ENCODE peak calls at places on chromosome 4, in six cellular contexts. One of them, this sample, is unnamed.

GRCh38 chr4:82381661-82382284 is 8.0 kb upstream of the HNRNPD start:
- DNase-seq in iris pigment epithelial cell: no peak
- DNase-seq in keratinocyte: no peak
- DNase-seq in GM23248: peak
- DNase-seq in occipital lobe: no peak
- DNase-seq in stimulated activated CD4-positive, alpha-beta T cell treated with anti-CD3 and anti-CD28 coated beads, TNF-alpha, amount 100 ng/mL, for 1 hour: no peak
- DNase-seq in this sample: no peak

GRCh38 chr4:112251044-112251632 is 19.6 kb downstream of the AP1AR start:
- DNase-seq in stimulated activated CD4-positive, alpha-beta T cell treated with anti-CD3 and anti-CD28 coated beads, TNF-alpha, amount 100 ng/mL, for 1 hour: no peak
- DNase-seq in occipital lobe: no peak
- DNase-seq in iris pigment epithelial cell: peak
- DNase-seq in keratinocyte: no peak
- DNase-seq in GM23248: peak
- DNase-seq in this sample: no peak

GRCh38 chr4:121564840-121565375 is 131.9 kb downstream of the ANXA5 start:
- DNase-seq in occipital lobe: no peak
- DNase-seq in keratinocyte: no peak
- DNase-seq in GM23248: peak
- DNase-seq in iris pigment epithelial cell: peak
- DNase-seq in stimulated activated CD4-positive, alpha-beta T cell treated with anti-CD3 and anti-CD28 coated beads, TNF-alpha, amount 100 ng/mL, for 1 hour: no peak
- DNase-seq in this sample: no peak

GRCh38 chr4:1590244-1590643 is 93.9 kb downstream of the FAM53A start:
- DNase-seq in keratinocyte: no peak
- DNase-seq in occipital lobe: no peak
- DNase-seq in stimulated activated CD4-positive, alpha-beta T cell treated with anti-CD3 and anti-CD28 coated beads, TNF-alpha, amount 100 ng/mL, for 1 hour: no peak
- DNase-seq in iris pigment epithelial cell: no peak
- DNase-seq in GM23248: no peak
- DNase-seq in this sample: peak

GRCh38 chr4:185637162-185637875 is 102.0 kb upstream of the PDLIM3 start:
- DNase-seq in stimulated activated CD4-positive, alpha-beta T cell treated with anti-CD3 and anti-CD28 coated beads, TNF-alpha, amount 100 ng/mL, for 1 hour: no peak
- DNase-seq in GM23248: no peak
- DNase-seq in keratinocyte: no peak
- DNase-seq in occipital lobe: no peak
- DNase-seq in iris pigment epithelial cell: peak
- DNase-seq in this sample: no peak

GRCh38 chr4:38663801-38664703 is at the start of gene KLF3:
- DNase-seq in iris pigment epithelial cell: peak
- DNase-seq in keratinocyte: no peak
- DNase-seq in stimulated activated CD4-positive, alpha-beta T cell treated with anti-CD3 and anti-CD28 coated beads, TNF-alpha, amount 100 ng/mL, for 1 hour: peak
- DNase-seq in GM23248: peak
- DNase-seq in occipital lobe: peak
- DNase-seq in this sample: peak

GRCh38 chr4:72970756-72971155 is 98.8 kb downstream of the COX18 start:
- DNase-seq in iris pigment epithelial cell: peak
- DNase-seq in keratinocyte: no peak
- DNase-seq in occipital lobe: no peak
- DNase-seq in GM23248: peak
- DNase-seq in stimulated activated CD4-positive, alpha-beta T cell treated with anti-CD3 and anti-CD28 coated beads, TNF-alpha, amount 100 ng/mL, for 1 hour: no peak
- DNase-seq in this sample: no peak

GRCh38 chr4:75142377-75142776 is 209.5 kb downstream of the PARM1 start:
- DNase-seq in GM23248: peak
- DNase-seq in occipital lobe: no peak
- DNase-seq in iris pigment epithelial cell: peak
- DNase-seq in stimulated activated CD4-positive, alpha-beta T cell treated with anti-CD3 and anti-CD28 coated beads, TNF-alpha, amount 100 ng/mL, for 1 hour: no peak
- DNase-seq in keratinocyte: no peak
- DNase-seq in this sample: peak

GRCh38 chr4:75514949-75515612 is 808 bp downstream of the THAP6 start:
- DNase-seq in iris pigment epithelial cell: no peak
- DNase-seq in occipital lobe: no peak
- DNase-seq in stimulated activated CD4-positive, alpha-beta T cell treated with anti-CD3 and anti-CD28 coated beads, TNF-alpha, amount 100 ng/mL, for 1 hour: no peak
- DNase-seq in keratinocyte: no peak
- DNase-seq in GM23248: peak
- DNase-seq in this sample: peak

GRCh38 chr4:100369871-100370270 is 148.0 kb downstream of the EMCN start:
- DNase-seq in stimulated activated CD4-positive, alpha-beta T cell treated with anti-CD3 and anti-CD28 coated beads, TNF-alpha, amount 100 ng/mL, for 1 hour: no peak
- DNase-seq in occipital lobe: no peak
- DNase-seq in iris pigment epithelial cell: no peak
- DNase-seq in GM23248: no peak
- DNase-seq in keratinocyte: no peak
- DNase-seq in this sample: no peak

This sample was measured in osteoblast.